ENCODE peak calls at places on chromosomes 12 and 14, in five cellular contexts. U is hypothalamus, P is NCI-H345, Z is NCI-H1105 treated with DMSO at 0.1 percent for 48 hours, L is hepatocyte. C is an unnamed sample.

GRCh38 chr12:106226884-106227640 is 20.8 kb downstream of the CKAP4 start:
- DNase-seq in U (no peak), P (peak), Z (peak), L (peak), C (peak)

GRCh38 chr14:23183076-23183475 is 384 bp downstream of the SLC7A8 start:
- DNase-seq in U (no peak), P (peak), Z (no peak), L (no peak), C (peak)

GRCh38 chr14:21264025-21264801 is 5.0 kb downstream of the HNRNPC start:
- DNase-seq in U (no peak), P (no peak), Z (no peak), L (no peak), C (no peak)

GRCh38 chr14:37991027-37991426 is 216.7 kb upstream of the SSTR1 start:
- DNase-seq in U (no peak), P (no peak), Z (no peak), L (no peak), C (no peak)

GRCh38 chr12:12466157-12466556 is 96.5 kb downstream of the DUSP16 start:
- DNase-seq in U (no peak), P (no peak), Z (no peak), L (no peak), C (no peak)

GRCh38 chr14:32593290-32593942 is 264.3 kb downstream of the AKAP6 start:
- DNase-seq in U (no peak), P (no peak), Z (no peak), L (no peak), C (no peak)

GRCh38 chr12:1579626-1580025 is 14.8 kb downstream of the FBXL14 start:
- DNase-seq in U (no peak), P (no peak), Z (no peak), L (no peak), C (no peak)

GRCh38 chr12:130127909-130128763 is 34.1 kb upstream of the FZD10 start:
- DNase-seq in U (no peak), P (no peak), Z (no peak), L (no peak), C (peak)

GRCh38 chr14:100636559-100636958 is 49.3 kb upstream of the BEGAIN start:
- DNase-seq in U (no peak), P (no peak), Z (no peak), L (no peak), C (no peak)

GRCh38 chr14:76708028-76708427 is 53.2 kb upstream of the VASH1 start:
- DNase-seq in U (no peak), P (no peak), Z (no peak), L (no peak), C (no peak)

GRCh38 chr14:71399057-71399487 is 491.8 kb downstream of the PCNX1 start:
- DNase-seq in U (no peak), P (no peak), Z (no peak), L (no peak), C (no peak)

GRCh38 chr14:103204852-103205540 is 81.7 kb downstream of the TNFAIP2 start:
- DNase-seq in U (no peak), P (no peak), Z (no peak), L (peak), C (no peak)

GRCh38 chr12:80648866-80649265 is 58.6 kb upstream of the MYF6 start:
- DNase-seq in U (no peak), P (no peak), Z (no peak), L (no peak), C (peak)

GRCh38 chr14:52876311-52876710 is 74.5 kb downstream of the FERMT2 start:
- DNase-seq in U (no peak), P (no peak), Z (no peak), L (no peak), C (no peak)

GRCh38 chr12:131903270-131904255 is 9.1 kb downstream of the ULK1 start:
- DNase-seq in U (no peak), P (no peak), Z (no peak), L (no peak), C (no peak)

GRCh38 chr14:100396266-100396795 is 73.2 kb downstream of the SLC25A47 start:
- DNase-seq in U (no peak), P (no peak), Z (no peak), L (no peak), C (no peak)

GRCh38 chr14:46499521-46499920 is 152.1 kb downstream of the RPL10L start:
- DNase-seq in U (no peak), P (no peak), Z (no peak), L (no peak), C (no peak)

GRCh38 chr14:91911474-91912032 is 35.9 kb downstream of the FBLN5 start:
- DNase-seq in U (no peak), P (peak), Z (peak), L (peak), C (peak)

GRCh38 chr12:96425973-96426372 is 25.7 kb upstream of the CDK17 start:
- DNase-seq in U (no peak), P (no peak), Z (no peak), L (no peak), C (peak)